ENCODE peak calls at places on chromosomes 3 and 15, in seven cellular contexts. G is fibroblast of mammary gland; U is stomach; O is CD4-positive, alpha-beta T cell; Y is left ventricle myocardium inferior; Z is cardiac fibroblast; B is foreskin keratinocyte. V is an unnamed sample.
A peak's percentile ranks its signal among the peaks of the same experiment; 100 is the strongest.

GRCh38 chr3:8593022-8593817 is 51.4 kb downstream of the SSUH2 start:
- DNase-seq in G (no peak), U (no peak), O (no peak), Y (no peak), Z (peak; percentile 61), B (no peak), V (no peak)

GRCh38 chr3:45003859-45004258 is 22.2 kb upstream of the CLEC3B start:
- DNase-seq in G (no peak), U (no peak), O (no peak), Y (no peak), Z (peak; percentile 37), B (no peak), V (no peak)

GRCh38 chr3:175940881-175941280 is 1081.7 kb downstream of the NAALADL2 start:
- DNase-seq in G (no peak), U (no peak), O (no peak), Y (no peak), Z (no peak), B (peak; percentile 6), V (no peak)

GRCh38 chr3:41148901-41149300 is 50.4 kb upstream of the CTNNB1 start:
- DNase-seq in G (no peak), U (no peak), O (no peak), Y (no peak), Z (no peak), B (no peak), V (no peak)

GRCh38 chr3:119395923-119396358 is 67.5 kb downstream of the TMEM39A start:
- DNase-seq in G (no peak), U (no peak), O (no peak), Y (no peak), Z (no peak), B (no peak), V (no peak)

GRCh38 chr3:112633191-112633590 is 7.8 kb downstream of the CCDC80 start:
- DNase-seq in G (no peak), U (no peak), O (no peak), Y (no peak), Z (no peak), B (no peak), V (no peak)

GRCh38 chr3:150180349-150180748 is 209.7 kb upstream of the PFN2 start:
- DNase-seq in G (peak; percentile 85), U (no peak), O (no peak), Y (no peak), Z (peak; percentile 80), B (peak; percentile 7), V (no peak)

GRCh38 chr15:96296264-96296663 is 34.2 kb upstream of the NR2F2 start:
- DNase-seq in G (peak; percentile 74), U (no peak), O (no peak), Y (no peak), Z (peak; percentile 34), B (peak; percentile 37), V (no peak)

GRCh38 chr15:49895337-49896223 is 223.5 kb downstream of the ATP8B4 start:
- DNase-seq in G (peak; percentile 42), U (no peak), O (no peak), Y (no peak), Z (peak; percentile 83), B (no peak), V (no peak)

GRCh38 chr3:40899286-40899712 is 300.0 kb upstream of the CTNNB1 start:
- DNase-seq in G (peak; percentile 61), U (no peak), O (no peak), Y (no peak), Z (no peak), B (peak; percentile 89), V (no peak)

GRCh38 chr3:28138047-28138446 is 103.4 kb upstream of the CMC1 start:
- DNase-seq in G (no peak), U (no peak), O (no peak), Y (no peak), Z (no peak), B (no peak), V (no peak)

GRCh38 chr3:22922317-22922716 is 280.8 kb upstream of the UBE2E2 start:
- DNase-seq in G (peak; percentile 31), U (no peak), O (no peak), Y (no peak), Z (peak; percentile 22), B (peak; percentile 18), V (no peak)

GRCh38 chr3:124386006-124386405 is 344.2 kb upstream of the UMPS start:
- DNase-seq in G (no peak), U (no peak), O (no peak), Y (no peak), Z (no peak), B (no peak), V (no peak)

GRCh38 chr3:185528481-185529009 is 23.8 kb downstream of the LIPH start:
- DNase-seq in G (no peak), U (no peak), O (no peak), Y (no peak), Z (no peak), B (no peak), V (no peak)

GRCh38 chr3:15152166-15152565 is 53.2 kb upstream of the RBSN start:
- DNase-seq in G (no peak), U (no peak), O (no peak), Y (no peak), Z (no peak), B (no peak), V (no peak)

GRCh38 chr3:45055411-45056143 is 29.5 kb downstream of the CLEC3B start:
- DNase-seq in G (peak; percentile 84), U (no peak), O (no peak), Y (no peak), Z (peak; percentile 56), B (peak; percentile 27), V (no peak)

GRCh38 chr15:25055356-25056068 is 100.7 kb downstream of the SNRPN start:
- DNase-seq in G (no peak), U (peak; percentile 22), O (no peak), Y (no peak), Z (no peak), B (no peak), V (no peak)

GRCh38 chr3:104291437-104291851 is 1075.3 kb upstream of the ALCAM start:
- DNase-seq in G (peak; percentile 19), U (no peak), O (no peak), Y (no peak), Z (no peak), B (peak; percentile 6), V (no peak)

GRCh38 chr3:36647423-36647853 is 116.9 kb downstream of the DCLK3 start:
- DNase-seq in G (no peak), U (no peak), O (no peak), Y (no peak), Z (no peak), B (no peak), V (no peak)

GRCh38 chr3:119636194-119636593 is 24.2 kb downstream of the POPDC2 start:
- DNase-seq in G (peak; percentile 60), U (no peak), O (no peak), Y (no peak), Z (peak; percentile 66), B (peak; percentile 50), V (no peak)

GRCh38 chr3:197874064-197874463 is 75.9 kb upstream of the RPL35A start:
- DNase-seq in G (peak; percentile 6), U (no peak), O (no peak), Y (no peak), Z (no peak), B (no peak), V (no peak)

GRCh38 chr3:150319900-150320299 is 88.2 kb upstream of the TSC22D2 start:
- DNase-seq in G (peak; percentile 98), U (no peak), O (no peak), Y (no peak), Z (peak; percentile 72), B (peak; percentile 99), V (no peak)

DNA sequence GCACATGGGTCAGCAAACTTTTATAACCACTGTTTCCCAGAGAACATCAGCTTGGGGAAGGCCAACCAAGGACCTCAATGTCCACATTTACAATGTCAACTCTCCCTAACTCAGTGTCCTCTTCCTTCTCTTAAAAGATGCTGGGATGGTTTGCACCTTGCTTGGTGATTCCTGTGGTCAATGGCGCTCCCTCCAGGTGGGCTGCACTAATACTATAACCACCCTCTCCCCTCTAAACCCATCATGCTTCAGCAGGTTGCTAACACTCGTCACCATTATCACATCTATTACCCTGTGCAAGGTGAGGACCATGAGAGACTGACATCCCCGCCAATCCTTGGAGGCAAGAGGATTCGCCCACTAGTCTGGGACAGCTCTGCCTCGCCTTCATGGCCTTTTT is 65.2 kb downstream of the FRMD5 start:
- DNase-seq in G (no peak), U (no peak), O (no peak), Y (no peak), Z (no peak), B (no peak), V (no peak)
- TF ChIP-seq CTCF in G (no peak), U (no peak), O (no peak), Y (no peak), Z (no peak), B (no peak), V (no peak)

GRCh38 chr15:29596266-29596665 is 226.0 kb downstream of the TJP1 start:
- DNase-seq in G (no peak), U (no peak), O (no peak), Y (no peak), Z (peak; percentile 78), B (peak; percentile 17), V (no peak)
- TF ChIP-seq CTCF in G (no peak), U (no peak), O (no peak), Y (no peak), Z (peak; percentile 33), B (no peak), V (no peak)

GRCh38 chr3:187276397-187277128 is 15.0 kb downstream of the MASP1 start:
- DNase-seq in G (no peak), U (no peak), O (no peak), Y (no peak), Z (no peak), B (no peak), V (no peak)

GRCh38 chr3:187280644-187281043 is 10.9 kb downstream of the MASP1 start:
- DNase-seq in G (no peak), U (no peak), O (no peak), Y (no peak), Z (no peak), B (no peak), V (no peak)

GRCh38 chr3:187286467-187287059 is 5.0 kb downstream of the MASP1 start:
- DNase-seq in G (peak; percentile 98), U (no peak), O (no peak), Y (no peak), Z (peak; percentile 78), B (no peak), V (no peak)

GRCh38 chr3:187277129-187277462 is 14.4 kb downstream of the MASP1 start:
- DNase-seq in G (no peak), U (no peak), O (no peak), Y (no peak), Z (no peak), B (no peak), V (no peak)

GRCh38 chr3:187281191-187281714 is 10.3 kb downstream of the MASP1 start:
- DNase-seq in G (peak; percentile 93), U (no peak), O (no peak), Y (no peak), Z (peak; percentile 75), B (peak; percentile 17), V (no peak)
- TF ChIP-seq CTCF in G (peak; percentile 47), U (no peak), O (no peak), Y (no peak), Z (peak; percentile 35), B (no peak), V (no peak)

DNA sequence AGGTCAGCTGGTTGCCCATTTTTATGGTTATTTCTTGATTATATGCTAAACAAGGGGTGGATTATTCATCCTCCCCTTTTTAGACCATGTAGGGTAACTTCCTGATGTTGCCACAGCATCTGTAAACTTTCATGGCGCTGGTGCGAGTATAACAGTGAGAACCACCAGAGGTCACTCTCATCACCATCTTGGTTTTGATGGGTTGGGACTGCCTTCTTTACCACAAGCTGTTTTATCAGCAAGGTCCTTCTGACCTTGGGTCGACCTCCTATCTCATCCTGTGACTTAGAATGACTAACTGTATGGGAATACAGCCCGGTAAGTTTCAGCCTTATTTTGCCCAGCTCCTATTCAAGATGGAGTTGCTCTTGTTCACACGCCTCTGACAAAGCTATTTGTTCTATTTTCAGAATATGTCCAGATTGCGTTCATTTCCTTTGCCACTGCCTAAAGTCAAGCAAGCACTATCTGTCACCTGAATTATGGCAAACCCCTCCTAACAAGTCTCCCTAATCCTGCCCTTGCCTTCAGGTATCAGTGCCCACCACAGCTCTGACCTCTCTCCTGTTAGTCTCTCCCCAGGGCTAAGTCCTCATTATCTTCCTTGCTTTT is 308.5 kb downstream of the ROBO2 start:
- DNase-seq in G (peak; percentile 15), U (no peak), O (no peak), Y (no peak), Z (peak; percentile 6), B (peak; percentile 47), V (no peak)
- TF ChIP-seq CTCF in G (peak; percentile 13), U (no peak), O (no peak), Y (peak; percentile 35), Z (no peak), B (peak; percentile 66), V (peak; percentile 78)